ENCODE peak calls at places on chromosomes 4 and X, in eight cellular contexts. One of them, this sample, is unnamed.

GRCh38 chrX:70755850-70756249 is 152.7 kb downstream of the TEX11 start:
- DNase-seq in AG10803: no peak
- DNase-seq in CD4-positive, alpha-beta memory T cell: peak
- DNase-seq in globus pallidus: no peak
- DNase-seq in NCI-H2171: no peak
- DNase-seq in activated CD4-positive, alpha-beta T cell treated with anti-CD3 and anti-CD28 coated beads, Interleukin-2, amount 50 U/mL, for 48 hours: peak
- DNase-seq in M059J: no peak
- DNase-seq in upper lobe of left lung: peak
- DNase-seq in this sample: no peak

GRCh38 chrX:107654778-107655761 is 26.8 kb downstream of the PRPS1 start:
- DNase-seq in AG10803: peak
- DNase-seq in CD4-positive, alpha-beta memory T cell: peak
- DNase-seq in globus pallidus: no peak
- DNase-seq in NCI-H2171: peak
- DNase-seq in activated CD4-positive, alpha-beta T cell treated with anti-CD3 and anti-CD28 coated beads, Interleukin-2, amount 50 U/mL, for 48 hours: peak
- DNase-seq in M059J: peak
- DNase-seq in upper lobe of left lung: peak
- DNase-seq in this sample: peak

GRCh38 chrX:109350621-109351020 is 131.3 kb downstream of the GUCY2F start:
- DNase-seq in AG10803: no peak
- DNase-seq in CD4-positive, alpha-beta memory T cell: no peak
- DNase-seq in globus pallidus: no peak
- DNase-seq in NCI-H2171: no peak
- DNase-seq in activated CD4-positive, alpha-beta T cell treated with anti-CD3 and anti-CD28 coated beads, Interleukin-2, amount 50 U/mL, for 48 hours: no peak
- DNase-seq in M059J: no peak
- DNase-seq in upper lobe of left lung: no peak
- DNase-seq in this sample: no peak

GRCh38 chr4:7968262-7968896 is 28.7 kb upstream of the AFAP1 start:
- DNase-seq in AG10803: no peak
- DNase-seq in CD4-positive, alpha-beta memory T cell: no peak
- DNase-seq in globus pallidus: no peak
- DNase-seq in NCI-H2171: no peak
- DNase-seq in activated CD4-positive, alpha-beta T cell treated with anti-CD3 and anti-CD28 coated beads, Interleukin-2, amount 50 U/mL, for 48 hours: no peak
- DNase-seq in M059J: no peak
- DNase-seq in upper lobe of left lung: no peak
- DNase-seq in this sample: no peak

GRCh38 chrX:133681416-133681815 is 266.1 kb upstream of the GPC4 start:
- DNase-seq in AG10803: no peak
- DNase-seq in CD4-positive, alpha-beta memory T cell: no peak
- DNase-seq in globus pallidus: no peak
- DNase-seq in NCI-H2171: no peak
- DNase-seq in activated CD4-positive, alpha-beta T cell treated with anti-CD3 and anti-CD28 coated beads, Interleukin-2, amount 50 U/mL, for 48 hours: no peak
- DNase-seq in M059J: no peak
- DNase-seq in upper lobe of left lung: no peak
- DNase-seq in this sample: no peak

GRCh38 chrX:132292753-132293152 is 73.5 kb upstream of the RAP2C start:
- DNase-seq in AG10803: peak
- DNase-seq in CD4-positive, alpha-beta memory T cell: peak
- DNase-seq in globus pallidus: peak
- DNase-seq in NCI-H2171: no peak
- DNase-seq in activated CD4-positive, alpha-beta T cell treated with anti-CD3 and anti-CD28 coated beads, Interleukin-2, amount 50 U/mL, for 48 hours: no peak
- DNase-seq in M059J: peak
- DNase-seq in upper lobe of left lung: no peak
- DNase-seq in this sample: peak

GRCh38 chr4:87896020-87896621 is 63.4 kb downstream of the MEPE start:
- DNase-seq in AG10803: peak
- DNase-seq in CD4-positive, alpha-beta memory T cell: no peak
- DNase-seq in globus pallidus: peak
- DNase-seq in NCI-H2171: no peak
- DNase-seq in activated CD4-positive, alpha-beta T cell treated with anti-CD3 and anti-CD28 coated beads, Interleukin-2, amount 50 U/mL, for 48 hours: peak
- DNase-seq in M059J: peak
- DNase-seq in upper lobe of left lung: no peak
- DNase-seq in this sample: peak

GRCh38 chr4:93475730-93476129 is 352.8 kb upstream of the ATOH1 start:
- DNase-seq in AG10803: no peak
- DNase-seq in CD4-positive, alpha-beta memory T cell: no peak
- DNase-seq in globus pallidus: no peak
- DNase-seq in NCI-H2171: no peak
- DNase-seq in activated CD4-positive, alpha-beta T cell treated with anti-CD3 and anti-CD28 coated beads, Interleukin-2, amount 50 U/mL, for 48 hours: no peak
- DNase-seq in M059J: peak
- DNase-seq in upper lobe of left lung: no peak
- DNase-seq in this sample: no peak

GRCh38 chr4:159545556-159545955 is 442.7 kb downstream of the RAPGEF2 start:
- DNase-seq in AG10803: no peak
- DNase-seq in CD4-positive, alpha-beta memory T cell: no peak
- DNase-seq in globus pallidus: no peak
- DNase-seq in NCI-H2171: no peak
- DNase-seq in activated CD4-positive, alpha-beta T cell treated with anti-CD3 and anti-CD28 coated beads, Interleukin-2, amount 50 U/mL, for 48 hours: no peak
- DNase-seq in M059J: no peak
- DNase-seq in upper lobe of left lung: no peak
- DNase-seq in this sample: no peak

GRCh38 chrX:147550217-147550616 is 361.5 kb upstream of the FMR1 start:
- DNase-seq in AG10803: no peak
- DNase-seq in CD4-positive, alpha-beta memory T cell: no peak
- DNase-seq in globus pallidus: no peak
- DNase-seq in NCI-H2171: no peak
- DNase-seq in activated CD4-positive, alpha-beta T cell treated with anti-CD3 and anti-CD28 coated beads, Interleukin-2, amount 50 U/mL, for 48 hours: peak
- DNase-seq in M059J: peak
- DNase-seq in upper lobe of left lung: no peak
- DNase-seq in this sample: peak

GRCh38 chr4:125432078-125432477 is 117.3 kb downstream of the FAT4 start:
- DNase-seq in AG10803: peak
- DNase-seq in CD4-positive, alpha-beta memory T cell: no peak
- DNase-seq in globus pallidus: peak
- DNase-seq in NCI-H2171: no peak
- DNase-seq in activated CD4-positive, alpha-beta T cell treated with anti-CD3 and anti-CD28 coated beads, Interleukin-2, amount 50 U/mL, for 48 hours: no peak
- DNase-seq in M059J: peak
- DNase-seq in upper lobe of left lung: no peak
- DNase-seq in this sample: no peak

GRCh38 chr4:128283071-128283470 is 4.5 kb downstream of the PGRMC2 start:
- DNase-seq in AG10803: peak
- DNase-seq in CD4-positive, alpha-beta memory T cell: no peak
- DNase-seq in globus pallidus: no peak
- DNase-seq in NCI-H2171: no peak
- DNase-seq in activated CD4-positive, alpha-beta T cell treated with anti-CD3 and anti-CD28 coated beads, Interleukin-2, amount 50 U/mL, for 48 hours: no peak
- DNase-seq in M059J: no peak
- DNase-seq in upper lobe of left lung: no peak
- DNase-seq in this sample: no peak

GRCh38 chrX:43500996-43501694 is 155.0 kb upstream of the MAOA start:
- DNase-seq in AG10803: no peak
- DNase-seq in CD4-positive, alpha-beta memory T cell: no peak
- DNase-seq in globus pallidus: no peak
- DNase-seq in NCI-H2171: no peak
- DNase-seq in activated CD4-positive, alpha-beta T cell treated with anti-CD3 and anti-CD28 coated beads, Interleukin-2, amount 50 U/mL, for 48 hours: no peak
- DNase-seq in M059J: no peak
- DNase-seq in upper lobe of left lung: no peak
- DNase-seq in this sample: no peak

GRCh38 chr4:37793562-37793961 is 32.9 kb upstream of the PGM2 start:
- DNase-seq in AG10803: peak
- DNase-seq in CD4-positive, alpha-beta memory T cell: no peak
- DNase-seq in globus pallidus: peak
- DNase-seq in NCI-H2171: no peak
- DNase-seq in activated CD4-positive, alpha-beta T cell treated with anti-CD3 and anti-CD28 coated beads, Interleukin-2, amount 50 U/mL, for 48 hours: no peak
- DNase-seq in M059J: peak
- DNase-seq in upper lobe of left lung: no peak
- DNase-seq in this sample: peak

GRCh38 chrX:138255373-138255772 is 456.1 kb downstream of the FGF13 start:
- DNase-seq in AG10803: no peak
- DNase-seq in CD4-positive, alpha-beta memory T cell: no peak
- DNase-seq in globus pallidus: no peak
- DNase-seq in NCI-H2171: no peak
- DNase-seq in activated CD4-positive, alpha-beta T cell treated with anti-CD3 and anti-CD28 coated beads, Interleukin-2, amount 50 U/mL, for 48 hours: no peak
- DNase-seq in M059J: no peak
- DNase-seq in upper lobe of left lung: no peak
- DNase-seq in this sample: no peak

GRCh38 chr4:158170691-158171455 is 2.0 kb downstream of the GASK1B start:
- DNase-seq in AG10803: peak
- DNase-seq in CD4-positive, alpha-beta memory T cell: no peak
- DNase-seq in globus pallidus: no peak
- DNase-seq in NCI-H2171: no peak
- DNase-seq in activated CD4-positive, alpha-beta T cell treated with anti-CD3 and anti-CD28 coated beads, Interleukin-2, amount 50 U/mL, for 48 hours: peak
- DNase-seq in M059J: peak
- DNase-seq in upper lobe of left lung: peak
- DNase-seq in this sample: no peak

GRCh38 chrX:132119821-132120220 is 8.0 kb downstream of the FRMD7 start:
- DNase-seq in AG10803: no peak
- DNase-seq in CD4-positive, alpha-beta memory T cell: no peak
- DNase-seq in globus pallidus: no peak
- DNase-seq in NCI-H2171: no peak
- DNase-seq in activated CD4-positive, alpha-beta T cell treated with anti-CD3 and anti-CD28 coated beads, Interleukin-2, amount 50 U/mL, for 48 hours: no peak
- DNase-seq in M059J: peak
- DNase-seq in upper lobe of left lung: no peak
- DNase-seq in this sample: no peak

GRCh38 chr4:110533940-110534339 is 58.0 kb downstream of the ENPEP start:
- DNase-seq in AG10803: peak
- DNase-seq in CD4-positive, alpha-beta memory T cell: no peak
- DNase-seq in globus pallidus: no peak
- DNase-seq in NCI-H2171: no peak
- DNase-seq in activated CD4-positive, alpha-beta T cell treated with anti-CD3 and anti-CD28 coated beads, Interleukin-2, amount 50 U/mL, for 48 hours: no peak
- DNase-seq in M059J: peak
- DNase-seq in upper lobe of left lung: no peak
- DNase-seq in this sample: peak

GRCh38 chr4:25863347-25863784 is 578 bp upstream of the SEL1L3 start:
- DNase-seq in AG10803: no peak
- DNase-seq in CD4-positive, alpha-beta memory T cell: no peak
- DNase-seq in globus pallidus: no peak
- DNase-seq in NCI-H2171: no peak
- DNase-seq in activated CD4-positive, alpha-beta T cell treated with anti-CD3 and anti-CD28 coated beads, Interleukin-2, amount 50 U/mL, for 48 hours: no peak
- DNase-seq in M059J: no peak
- DNase-seq in upper lobe of left lung: peak
- DNase-seq in this sample: no peak

GRCh38 chrX:41542151-41542935 is 95.2 kb downstream of the NYX start:
- DNase-seq in AG10803: no peak
- DNase-seq in CD4-positive, alpha-beta memory T cell: no peak
- DNase-seq in globus pallidus: no peak
- DNase-seq in NCI-H2171: no peak
- DNase-seq in activated CD4-positive, alpha-beta T cell treated with anti-CD3 and anti-CD28 coated beads, Interleukin-2, amount 50 U/mL, for 48 hours: no peak
- DNase-seq in M059J: peak
- DNase-seq in upper lobe of left lung: no peak
- DNase-seq in this sample: no peak

GRCh38 chr4:23888421-23889319 is 1.2 kb downstream of the PPARGC1A start:
- DNase-seq in AG10803: peak
- DNase-seq in CD4-positive, alpha-beta memory T cell: no peak
- DNase-seq in globus pallidus: peak
- DNase-seq in NCI-H2171: no peak
- DNase-seq in activated CD4-positive, alpha-beta T cell treated with anti-CD3 and anti-CD28 coated beads, Interleukin-2, amount 50 U/mL, for 48 hours: no peak
- DNase-seq in M059J: peak
- DNase-seq in upper lobe of left lung: no peak
- DNase-seq in this sample: peak

GRCh38 chr4:128668566-128668965 is 140.9 kb upstream of the JADE1 start:
- DNase-seq in AG10803: no peak
- DNase-seq in CD4-positive, alpha-beta memory T cell: no peak
- DNase-seq in globus pallidus: peak
- DNase-seq in NCI-H2171: no peak
- DNase-seq in activated CD4-positive, alpha-beta T cell treated with anti-CD3 and anti-CD28 coated beads, Interleukin-2, amount 50 U/mL, for 48 hours: no peak
- DNase-seq in M059J: no peak
- DNase-seq in upper lobe of left lung: no peak
- DNase-seq in this sample: no peak

GRCh38 chr4:173490817-173491518 is 39.1 kb downstream of the HAND2 start:
- DNase-seq in AG10803: peak
- DNase-seq in CD4-positive, alpha-beta memory T cell: no peak
- DNase-seq in globus pallidus: no peak
- DNase-seq in NCI-H2171: no peak
- DNase-seq in activated CD4-positive, alpha-beta T cell treated with anti-CD3 and anti-CD28 coated beads, Interleukin-2, amount 50 U/mL, for 48 hours: no peak
- DNase-seq in M059J: peak
- DNase-seq in upper lobe of left lung: no peak
- DNase-seq in this sample: peak

GRCh38 chr4:176308441-176308840 is 11.3 kb upstream of the SPCS3 start:
- DNase-seq in AG10803: no peak
- DNase-seq in CD4-positive, alpha-beta memory T cell: no peak
- DNase-seq in globus pallidus: no peak
- DNase-seq in NCI-H2171: no peak
- DNase-seq in activated CD4-positive, alpha-beta T cell treated with anti-CD3 and anti-CD28 coated beads, Interleukin-2, amount 50 U/mL, for 48 hours: no peak
- DNase-seq in M059J: no peak
- DNase-seq in upper lobe of left lung: no peak
- DNase-seq in this sample: no peak

GRCh38 chrX:132059973-132060540 is 37.0 kb downstream of the STK26 start:
- DNase-seq in AG10803: no peak
- DNase-seq in CD4-positive, alpha-beta memory T cell: no peak
- DNase-seq in globus pallidus: no peak
- DNase-seq in NCI-H2171: no peak
- DNase-seq in activated CD4-positive, alpha-beta T cell treated with anti-CD3 and anti-CD28 coated beads, Interleukin-2, amount 50 U/mL, for 48 hours: no peak
- DNase-seq in M059J: peak
- DNase-seq in upper lobe of left lung: no peak
- DNase-seq in this sample: peak